ENCODE peak calls at places on chromosomes 16 and 17, in six cellular contexts. J, D, M, Y, B and F are unnamed samples.

GRCh38 chr17:8681175-8681949 is 50.8 kb upstream of the MYH10 start:
- ATAC-seq in D (no peak), Y (peak; percentile 85), M (no peak), B (no peak), J (no peak), F (peak; percentile 86)

GRCh38 chr16:16137110-16137509 is 86.2 kb downstream of the ABCC6 start:
- ATAC-seq in M (no peak), J (no peak), B (no peak), Y (no peak), D (no peak), F (no peak)

GRCh38 chr17:80762076-80762475 is 217.4 kb downstream of the RPTOR start:
- ATAC-seq in Y (no peak), J (no peak), B (no peak), D (no peak), M (no peak), F (peak; percentile 25)

GRCh38 chr17:58399974-58400373 is 17.4 kb downstream of the RNF43 start:
- ATAC-seq in D (peak; percentile 75), B (peak; percentile 31), M (no peak), J (no peak), Y (no peak), F (no peak)

GRCh38 chr16:87487361-87487924 is 5.4 kb downstream of the ZCCHC14 start:
- ATAC-seq in J (peak; percentile 87), D (no peak), B (no peak), Y (peak; percentile 57), M (no peak), F (no peak)

GRCh38 chr17:43674394-43674793 is 12.7 kb upstream of the MEOX1 start:
- ATAC-seq in D (no peak), Y (no peak), B (no peak), J (no peak), M (no peak), F (no peak)

GRCh38 chr16:28604186-28604565 is 5.7 kb downstream of the SULT1A1 start:
- ATAC-seq in J (no peak), Y (no peak), M (no peak), D (no peak), B (no peak), F (no peak)

GRCh38 chr16:29007865-29008593 is 23.2 kb downstream of the LAT start:
- ATAC-seq in M (peak; percentile 86), J (peak; percentile 73), Y (peak; percentile 21), D (peak; percentile 96), B (peak; percentile 95), F (peak; percentile 56)

GRCh38 chr17:902463-902862 is 77.1 kb downstream of the NXN start:
- ATAC-seq in D (no peak), Y (no peak), B (no peak), M (no peak), J (no peak), F (no peak)

GRCh38 chr16:75486666-75487313 is 8.5 kb downstream of the CHST6 start:
- ATAC-seq in B (peak; percentile 52), D (peak; percentile 26), M (peak; percentile 61), J (peak; percentile 81), Y (no peak), F (no peak)

GRCh38 chr16:78800535-78800934 is 701.1 kb downstream of the WWOX start:
- ATAC-seq in J (no peak), B (peak; percentile 79), D (no peak), Y (no peak), M (no peak), F (no peak)

GRCh38 chr17:75481194-75482059 is 25.0 kb downstream of the TMEM94 start:
- ATAC-seq in M (no peak), B (no peak), D (no peak), J (peak; percentile 31), Y (no peak), F (no peak)

GRCh38 chr16:77327717-77328116 is 107.1 kb downstream of the ADAMTS18 start:
- ATAC-seq in B (peak; percentile 46), D (no peak), J (no peak), Y (no peak), M (no peak), F (no peak)

GRCh38 chr16:21566891-21567414 is 32.4 kb upstream of the METTL9 start:
- ATAC-seq in M (no peak), J (peak; percentile 29), B (no peak), D (peak; percentile 35), Y (no peak), F (no peak)

GRCh38 chr16:75023019-75023418 is 24.2 kb downstream of the ZNRF1 start:
- ATAC-seq in Y (no peak), J (no peak), D (no peak), B (peak; percentile 67), M (peak; percentile 20), F (no peak)

GRCh38 chr16:17375388-17376304 is 95.1 kb downstream of the XYLT1 start:
- ATAC-seq in Y (peak; percentile 23), M (peak; percentile 37), J (peak; percentile 52), B (no peak), D (peak; percentile 30), F (peak; percentile 28)

GRCh38 chr17:36133629-36134259 is 30.1 kb downstream of the CCL4 start:
- ATAC-seq in B (no peak), M (no peak), D (no peak), Y (no peak), J (peak; percentile 67), F (no peak)

GRCh38 chr16:67943619-67944503 is at the start of gene LCAT:
- ATAC-seq in M (no peak), J (peak; percentile 35), D (no peak), Y (peak; percentile 48), B (no peak), F (no peak)

GRCh38 chr17:67716405-67716798 is 1.3 kb upstream of the NOL11 start:
- ATAC-seq in B (no peak), D (no peak), Y (no peak), J (no peak), M (no peak), F (no peak)

GRCh38 chr16:82432261-82432660 is 194.5 kb upstream of the CDH13 start:
- ATAC-seq in B (no peak), M (peak; percentile 49), J (no peak), Y (no peak), D (no peak), F (peak; percentile 32)

GRCh38 chr17:8210761-8211458 is 535 bp upstream of the AURKB start:
- ATAC-seq in D (peak; percentile 16), J (peak; percentile 20), B (peak; percentile 36), M (peak; percentile 50), Y (peak; percentile 42), F (peak; percentile 33)

GRCh38 chr16:62156971-62157370 is 120.7 kb upstream of the CDH8 start:
- ATAC-seq in B (no peak), Y (no peak), M (no peak), J (no peak), D (no peak), F (no peak)

GRCh38 chr17:52147431-52147830 is 11.1 kb downstream of the CA10 start:
- ATAC-seq in D (peak; percentile 73), M (peak; percentile 77), J (no peak), Y (no peak), B (peak; percentile 89), F (no peak)

GRCh38 chr16:14356064-14356463 is 274.0 kb downstream of the PARN start:
- ATAC-seq in D (no peak), J (no peak), B (no peak), Y (no peak), M (no peak), F (no peak)

GRCh38 chr17:75031972-75032895 is 14.5 kb downstream of the ATP5PD start:
- ATAC-seq in D (no peak), M (peak; percentile 10), Y (peak; percentile 28), B (peak; percentile 62), J (peak; percentile 21), F (peak; percentile 54)

GRCh38 chr16:75820672-75821071 is 94.4 kb upstream of the CPHXL start:
- ATAC-seq in J (no peak), M (no peak), B (no peak), Y (no peak), D (no peak), F (no peak)

GRCh38 chr17:75295220-75296158 is 6.3 kb upstream of the SLC25A19 start:
- ATAC-seq in D (peak; percentile 90), Y (peak; percentile 62), M (peak; percentile 80), J (peak; percentile 73), B (peak; percentile 80), F (no peak)